ENCODE peak calls at places on chromosomes 13 and 19, in four cellular contexts. R is astrocyte of the spinal cord, Z is breast epithelium, V is SK-N-SH. N is an unnamed sample.

GRCh38 chr13:32415019-32415418 is 12.9 kb downstream of the N4BP2L1 start:
- DNase-seq in R (no peak), Z (no peak), V (peak), N (peak)

GRCh38 chr19:55993492-55993891 is 6.9 kb downstream of the NLRP5 start:
- DNase-seq in R (no peak), Z (no peak), V (no peak), N (no peak)

GRCh38 chr13:33205804-33206221 is 79.7 kb downstream of the STARD13 start:
- DNase-seq in R (peak), Z (no peak), V (peak), N (no peak)

GRCh38 chr19:37932985-37933953 is 26.3 kb downstream of the SIPA1L3 start:
- DNase-seq in R (peak), Z (no peak), V (peak), N (peak)

GRCh38 chr19:31113250-31113685 is 236.0 kb downstream of the TSHZ3 start:
- DNase-seq in R (peak), Z (no peak), V (no peak), N (no peak)

GRCh38 chr13:51734786-51735185 is 69.2 kb downstream of the DHRS12 start:
- DNase-seq in R (peak), Z (no peak), V (no peak), N (no peak)

GRCh38 chr19:17648097-17648660 is 40.0 kb downstream of the UNC13A start:
- DNase-seq in R (no peak), Z (no peak), V (peak), N (no peak)

GRCh38 chr19:15266683-15267082 is 34.4 kb upstream of the EPHX3 start:
- DNase-seq in R (no peak), Z (no peak), V (no peak), N (no peak)

GRCh38 chr13:72656357-72656756 is 71.1 kb downstream of the MZT1 start:
- DNase-seq in R (no peak), Z (no peak), V (no peak), N (no peak)

GRCh38 chr13:45511310-45512147 is 46.8 kb downstream of the COG3 start:
- DNase-seq in R (peak), Z (no peak), V (peak), N (peak)

GRCh38 chr13:100347941-100348340 is 240.6 kb downstream of the GGACT start:
- DNase-seq in R (peak), Z (no peak), V (no peak), N (peak)

GRCh38 chr19:15422311-15423075 is 3.7 kb upstream of the AKAP8L start:
- DNase-seq in R (no peak), Z (no peak), V (no peak), N (no peak)

GRCh38 chr13:23378009-23378632 is 55.4 kb downstream of the SACS start:
- DNase-seq in R (peak), Z (no peak), V (no peak), N (peak)

GRCh38 chr13:87677334-87678234 is 6.4 kb downstream of the SLITRK5 start:
- DNase-seq in R (peak), Z (no peak), V (peak), N (no peak)

GRCh38 chr13:23087884-23088283 is 92.9 kb upstream of the SGCG start:
- DNase-seq in R (peak), Z (no peak), V (peak), N (peak)

DNA sequence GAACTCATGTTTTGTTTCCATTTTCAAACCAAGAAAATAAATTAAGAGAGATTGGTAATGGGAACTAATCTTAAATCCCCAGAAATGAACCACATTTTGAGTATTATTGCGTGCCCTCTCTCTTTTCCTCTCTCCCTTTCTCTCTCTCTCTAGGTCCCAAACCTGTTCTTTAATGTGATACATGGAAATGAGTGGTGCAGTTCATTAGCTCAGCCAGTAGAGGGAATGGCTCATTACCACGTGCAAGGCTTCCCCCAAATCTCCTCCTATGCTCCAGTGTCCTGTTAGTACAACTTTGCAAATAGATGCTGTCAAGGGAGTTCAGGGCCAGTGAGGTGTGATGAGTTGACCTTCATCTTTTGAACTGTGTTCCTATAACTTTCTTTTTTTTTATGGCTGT is 178.4 kb downstream of the FGF9 start:
- DNase-seq in R (no peak), Z (no peak), V (peak), N (peak)
- TF ChIP-seq CTCF in R (no peak), Z (peak), V (peak), N (peak)

GRCh38 chr13:76314495-76314894 is 571.7 kb downstream of the KCTD12 start:
- DNase-seq in R (no peak), Z (no peak), V (no peak), N (no peak)
- H3K4me3 ChIP-seq in R (no peak), Z (no peak), V (no peak), N (no peak)

GRCh38 chr13:73849292-73849691 is 284.9 kb downstream of the KLF12 start:
- DNase-seq in R (peak), Z (no peak), V (no peak), N (peak)
- TF ChIP-seq CTCF in R (peak), Z (peak), V (peak), N (peak)

DNA sequence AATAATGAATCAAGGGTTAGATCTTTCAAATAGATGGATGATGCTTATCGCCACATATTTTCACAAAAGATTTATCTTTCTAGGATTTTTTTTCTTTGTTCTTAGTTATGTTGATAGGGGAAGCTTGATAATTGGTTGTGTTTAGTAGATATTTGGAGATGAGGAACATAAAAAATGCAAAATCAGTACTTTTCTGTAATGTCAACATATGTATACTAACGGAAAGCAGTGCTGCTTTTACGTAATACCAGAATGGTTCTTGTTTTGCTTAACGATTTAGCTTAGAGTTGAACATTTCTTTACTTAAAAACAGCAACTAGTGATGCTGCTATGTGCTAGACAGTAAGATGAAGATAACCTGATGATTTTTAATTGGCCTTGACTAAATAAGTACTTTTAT is 3.0 kb downstream of the ZMYM2 start:
- DNase-seq in R (no peak), Z (no peak), V (no peak), N (no peak)
- H3K4me3 ChIP-seq in R (no peak), Z (peak), V (no peak), N (peak)

DNA sequence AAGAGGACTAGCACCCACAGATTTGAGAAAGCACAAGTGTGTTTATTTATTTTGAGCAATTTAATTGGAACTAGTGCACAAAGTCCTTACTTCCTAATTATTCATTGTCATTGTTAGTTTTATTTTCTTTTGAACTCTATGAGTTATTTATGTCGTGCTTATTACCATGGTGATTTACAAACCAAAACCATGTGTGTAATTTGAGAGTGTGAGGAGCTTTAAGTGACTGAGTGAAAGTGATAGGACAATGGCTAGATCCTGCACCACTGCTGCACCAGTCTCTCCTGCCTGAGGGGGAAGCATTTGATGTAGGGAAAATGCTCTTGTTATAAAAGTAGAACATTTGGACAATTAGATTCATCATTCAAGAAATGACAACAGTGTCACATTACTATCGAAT is 172.3 kb upstream of the KLF12 start:
- DNase-seq in R (peak), Z (no peak), V (peak), N (no peak)
- TF ChIP-seq CTCF in R (no peak), Z (no peak), V (no peak), N (no peak)

GRCh38 chr19:19335408-19336158 is 15.0 kb downstream of the MAU2 start:
- DNase-seq in R (no peak), Z (peak), V (peak), N (peak)
- H3K4me3 ChIP-seq in R (no peak), Z (no peak), V (no peak), N (no peak)

DNA sequence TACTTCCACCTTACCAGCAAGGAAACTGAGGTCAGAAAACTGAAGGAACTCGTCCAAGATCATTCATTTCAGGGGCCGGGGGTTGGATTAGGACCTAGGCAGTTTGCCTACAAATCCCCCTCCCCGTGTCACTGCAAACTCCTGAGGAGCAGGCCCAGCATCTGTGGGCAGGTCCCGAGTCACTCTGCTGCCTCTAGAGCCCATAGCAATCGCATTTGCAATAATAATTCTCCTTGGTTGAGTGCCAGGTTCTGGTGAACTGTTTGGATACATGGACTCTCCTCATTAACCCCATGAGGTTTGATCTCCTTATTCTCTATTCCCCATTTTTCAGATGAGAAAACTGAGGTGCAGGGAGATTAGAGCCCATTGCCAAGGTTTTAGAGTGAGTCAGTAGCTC is 903 bp downstream of the PIN1 start:
- DNase-seq in R (peak), Z (no peak), V (peak), N (peak)
- TF ChIP-seq CTCF in R (no peak), Z (no peak), V (no peak), N (peak)

GRCh38 chr13:95641961-95642621 is 2.4 kb downstream of the DZIP1 start:
- DNase-seq in R (peak), Z (no peak), V (peak), N (peak)

GRCh38 chr13:95643009-95643408 is 1.5 kb downstream of the DZIP1 start:
- DNase-seq in R (peak), Z (no peak), V (peak), N (no peak)

GRCh38 chr13:95643471-95643813 is 1.1 kb downstream of the DZIP1 start:
- DNase-seq in R (peak), Z (no peak), V (peak), N (peak)

GRCh38 chr13:95643814-95644598 is 500 bp downstream of the DZIP1 start:
- DNase-seq in R (peak), Z (no peak), V (peak), N (peak)

DNA sequence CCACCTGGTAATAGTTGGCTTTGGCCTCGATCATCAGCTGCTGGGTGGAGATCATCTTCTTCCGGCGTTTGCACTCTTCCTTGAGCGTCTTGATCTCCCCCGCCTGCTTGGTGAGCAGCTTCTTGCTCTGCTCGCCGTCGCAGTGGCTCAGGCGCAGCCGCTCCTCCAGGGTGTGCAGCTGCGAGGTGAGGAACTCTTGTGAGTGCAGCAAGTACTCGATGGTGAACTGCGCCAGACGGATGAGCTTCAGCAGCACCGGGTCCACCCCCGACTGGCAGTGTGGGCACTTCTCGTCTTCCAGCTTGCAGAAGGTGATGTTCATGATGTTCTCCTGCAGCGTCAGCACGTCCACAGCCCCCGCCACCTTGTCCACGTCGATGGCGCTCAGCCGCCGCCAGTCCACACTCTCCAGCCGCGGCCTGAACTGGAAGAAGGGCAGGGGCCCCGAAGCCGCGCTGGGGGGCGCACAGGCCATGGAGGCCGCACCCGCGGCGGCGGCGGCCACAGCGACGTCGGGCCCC is 3.2 kb downstream of the DZIP1 start:
- DNase-seq in R (peak), Z (no peak), V (no peak), N (no peak)
- H3K4me3 ChIP-seq in R (peak), Z (peak), V (no peak), N (no peak)

GRCh38 chr19:49327878-49328544 is 3.0 kb upstream of the SLC6A16 start:
- DNase-seq in R (no peak), Z (no peak), V (no peak), N (peak)
- TF ChIP-seq CTCF in R (peak), Z (no peak), V (peak), N (peak)

DNA sequence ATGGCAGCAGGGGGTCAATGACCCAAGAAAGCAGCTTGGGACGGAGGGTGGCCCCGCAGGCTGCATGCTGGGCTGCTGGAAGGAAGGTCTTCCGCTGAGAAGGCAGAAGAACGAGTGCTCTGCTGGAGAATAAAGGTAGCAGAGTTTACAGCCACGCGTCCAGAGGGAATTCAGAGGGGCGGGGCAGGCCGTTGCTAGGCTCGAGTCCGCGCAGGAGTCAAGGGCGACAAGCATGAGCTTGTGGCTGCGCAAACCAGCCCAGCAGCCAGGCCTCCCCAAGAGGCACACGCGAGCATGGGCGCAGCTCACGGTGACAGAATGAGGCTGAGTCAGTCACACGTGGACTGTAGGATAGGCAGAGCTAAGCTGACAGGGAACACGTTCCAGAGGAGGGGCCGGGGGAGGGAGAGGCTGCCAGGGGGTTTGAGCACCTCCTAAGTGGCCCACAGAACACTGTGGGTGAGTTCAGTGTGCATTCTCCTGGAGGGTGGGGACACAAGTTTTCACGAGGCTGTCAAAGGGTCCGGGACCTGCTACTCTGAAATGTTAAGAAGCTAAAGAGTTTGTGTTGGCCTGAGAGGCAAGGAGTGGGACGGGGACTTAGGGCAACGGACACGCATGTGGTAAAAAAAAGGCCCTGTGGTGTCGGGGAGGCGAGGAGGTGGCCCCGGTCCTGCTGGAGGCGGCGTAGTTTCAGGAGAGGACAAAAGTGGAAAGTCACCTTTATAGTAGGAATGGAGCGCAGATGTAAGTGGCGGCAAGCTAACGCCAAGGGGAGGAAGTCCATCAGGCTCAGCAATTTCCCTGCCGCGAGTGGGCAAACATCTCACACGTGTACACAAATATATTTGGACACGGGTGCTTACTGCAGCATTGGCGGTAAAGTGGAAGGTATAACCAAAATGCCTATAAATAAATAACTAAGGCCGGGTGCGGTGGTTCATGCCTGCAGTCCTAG is 17.7 kb downstream of the RFX2 start:
- DNase-seq in R (peak), Z (peak), V (no peak), N (peak)
- H3K4me3 ChIP-seq in R (peak), Z (peak), V (no peak), N (peak)